ENCODE peak calls at places on chromosomes 6 and 20, in nine cellular contexts. F is anterior cingulate cortex; Y is posterior cingulate gyrus; T is ascending aorta; O is activated B cell treated with CpG ODN at 0.5 μM for 24 hours; K is effector memory CD4-positive, alpha-beta T cell; N is stimulated activated effector memory CD8-positive, alpha-beta T cell treated with anti-CD3 and anti-CD28 coated beads, Interleukin-12 subunit alpha, Interleukin-12 subunit beta, amount 100 ng/mL, for 72 hours; S is fibroblast of the aortic adventitia; D is A549. G is an unnamed sample.

GRCh38 chr6:134642217-134642616 is 307.7 kb downstream of the ALDH8A1 start:
- DNase-seq in F (no peak), N (no peak), S (peak), O (no peak), K (no peak), D (no peak), T (no peak), Y (no peak), G (no peak)

GRCh38 chr6:139515511-139515910 is 141.1 kb upstream of the CITED2 start:
- DNase-seq in K (no peak), F (no peak), O (no peak), S (no peak), N (no peak), Y (no peak), T (no peak), D (no peak), G (no peak)

GRCh38 chr6:30711758-30712380 is 5.2 kb downstream of the MDC1 start:
- DNase-seq in O (no peak), N (no peak), D (no peak), S (no peak), T (no peak), K (no peak), Y (no peak), F (no peak), G (no peak)

GRCh38 chr6:91081452-91082067 is 494.7 kb upstream of the MAP3K7 start:
- DNase-seq in Y (no peak), N (no peak), T (no peak), F (no peak), K (no peak), D (peak), O (no peak), S (peak), G (peak)

GRCh38 chr6:149445573-149445972 is 39.2 kb downstream of the ZC3H12D start:
- DNase-seq in O (no peak), Y (no peak), T (peak), N (no peak), K (no peak), S (no peak), D (no peak), F (no peak), G (no peak)

GRCh38 chr6:29653452-29654038 is 3.3 kb upstream of the MOG start:
- DNase-seq in N (no peak), D (peak), K (no peak), F (peak), Y (peak), S (peak), O (no peak), T (no peak), G (peak)

GRCh38 chr6:81940451-81940850 is 188.0 kb upstream of the TENT5A start:
- DNase-seq in T (no peak), F (no peak), O (no peak), Y (no peak), D (no peak), K (no peak), S (no peak), N (no peak), G (no peak)

GRCh38 chr6:90403489-90404381 is 107.1 kb upstream of the BACH2 start:
- DNase-seq in D (no peak), O (no peak), N (no peak), S (peak), K (no peak), T (no peak), F (no peak), Y (no peak), G (no peak)

GRCh38 chr6:159969921-159970320 is 1.0 kb downstream of the IGF2R start:
- DNase-seq in T (peak), N (no peak), F (no peak), O (no peak), D (peak), Y (peak), S (peak), K (no peak), G (peak)

GRCh38 chr6:113855500-113856010 is 1.6 kb upstream of the MARCKS start:
- DNase-seq in S (peak), D (peak), O (peak), Y (no peak), K (no peak), T (peak), N (no peak), F (peak), G (no peak)

GRCh38 chr6:16854986-16855385 is 93.7 kb upstream of the ATXN1 start:
- DNase-seq in K (no peak), N (no peak), F (no peak), Y (no peak), T (no peak), D (no peak), O (no peak), S (no peak), G (peak)

GRCh38 chr6:116876635-116877611 is at the start of gene RFX6:
- DNase-seq in D (no peak), S (no peak), Y (peak), N (no peak), F (no peak), K (no peak), T (no peak), O (no peak), G (peak)

GRCh38 chr20:695165-695866 is 19.7 kb upstream of the SCRT2 start:
- DNase-seq in D (no peak), T (no peak), N (no peak), S (no peak), F (no peak), O (no peak), Y (no peak), K (no peak), G (no peak)

GRCh38 chr6:126797981-126798380 is 320.5 kb upstream of the RSPO3 start:
- DNase-seq in K (no peak), O (no peak), S (peak), D (no peak), T (no peak), N (no peak), F (no peak), Y (no peak), G (no peak)

GRCh38 chr20:36237477-36237876 is 1.2 kb downstream of the AAR2 start:
- DNase-seq in T (no peak), N (no peak), Y (no peak), S (peak), K (no peak), D (no peak), O (no peak), F (no peak), G (no peak)

GRCh38 chr20:48066256-48066655 is 281.0 kb upstream of the SULF2 start:
- DNase-seq in T (no peak), D (peak), F (no peak), O (no peak), N (no peak), K (no peak), Y (no peak), S (no peak), G (no peak)

GRCh38 chr6:15677822-15678221 is 15.0 kb upstream of the DTNBP1 start:
- DNase-seq in K (no peak), F (no peak), T (no peak), D (no peak), Y (no peak), O (no peak), S (no peak), N (no peak), G (no peak)

GRCh38 chr6:158008894-158009891 is 27.5 kb downstream of the SYNJ2 start:
- DNase-seq in Y (peak), S (peak), F (peak), N (no peak), T (no peak), K (peak), O (no peak), D (no peak), G (no peak)

GRCh38 chr6:7684843-7685242 is 41.1 kb upstream of the BMP6 start:
- DNase-seq in K (no peak), S (no peak), N (no peak), T (no peak), Y (no peak), F (no peak), D (no peak), O (no peak), G (no peak)

GRCh38 chr20:23200914-23201313 is 114.8 kb upstream of the CD93 start:
- DNase-seq in T (peak), N (no peak), S (no peak), D (peak), F (no peak), Y (no peak), K (no peak), O (no peak), G (peak)